ENCODE peak calls at places on chromosomes 1 and 21, in eight cellular contexts. L is left ventricle myocardium inferior, A is endothelial cell, C is NCI-H1105 treated with DMSO at 0.1 percent for 48 hours, Y is stomach, F is lower leg skin, U is bronchial epithelial cell, J is A549. V is an unnamed sample.

GRCh38 chr21:28444567-28444966 is 548.1 kb downstream of the LTN1 start:
- DNase-seq in L (no peak), A (no peak), C (no peak), Y (no peak), F (no peak), U (no peak), J (no peak), V (no peak)

GRCh38 chr1:35707253-35708178 is 11.2 kb downstream of the C1orf216 start:
- DNase-seq in L (peak; percentile 15), A (peak; percentile 44), C (peak; percentile 79), Y (peak; percentile 29), F (no peak), U (no peak), J (no peak), V (no peak)

GRCh38 chr1:55916480-55916879 is 662.9 kb downstream of the PLPP3 start:
- DNase-seq in L (no peak), A (no peak), C (no peak), Y (no peak), F (no peak), U (peak; percentile 76), J (peak; percentile 1), V (no peak)

GRCh38 chr1:202143011-202143767 is 1.3 kb downstream of the ARL8A start:
- DNase-seq in L (peak; percentile 37), A (no peak), C (no peak), Y (no peak), F (no peak), U (no peak), J (no peak), V (no peak)

GRCh38 chr1:224092111-224092510 is 21.8 kb upstream of the FBXO28 start:
- DNase-seq in L (no peak), A (no peak), C (no peak), Y (no peak), F (no peak), U (no peak), J (no peak), V (no peak)

GRCh38 chr1:2347907-2348306 is 43.4 kb downstream of the MORN1 start:
- DNase-seq in L (no peak), A (no peak), C (no peak), Y (no peak), F (no peak), U (no peak), J (no peak), V (no peak)

GRCh38 chr1:15501208-15502032 is 22.6 kb downstream of the CASP9 start:
- DNase-seq in L (peak; percentile 52), A (peak; percentile 80), C (peak; percentile 60), Y (peak; percentile 79), F (peak; percentile 22), U (peak; percentile 47), J (peak; percentile 60), V (peak; percentile 5)

GRCh38 chr1:35555601-35556477 is 1.4 kb downstream of the KIAA0319L start:
- DNase-seq in L (no peak), A (no peak), C (peak; percentile 78), Y (no peak), F (no peak), U (peak; percentile 99), J (peak; percentile 31), V (peak; percentile 87)

GRCh38 chr1:240306673-240307072 is 215.0 kb downstream of the FMN2 start:
- DNase-seq in L (no peak), A (no peak), C (no peak), Y (no peak), F (no peak), U (no peak), J (no peak), V (no peak)

GRCh38 chr1:171984262-171984661 is 143.0 kb downstream of the DNM3 start:
- DNase-seq in L (peak; percentile 22), A (no peak), C (no peak), Y (no peak), F (no peak), U (no peak), J (no peak), V (no peak)

GRCh38 chr1:89332461-89332860 is 31.4 kb upstream of the GBP6 start:
- DNase-seq in L (no peak), A (no peak), C (no peak), Y (no peak), F (no peak), U (no peak), J (no peak), V (no peak)

GRCh38 chr1:73701816-73702215 is 496.2 kb downstream of the LRRIQ3 start:
- DNase-seq in L (no peak), A (no peak), C (no peak), Y (no peak), F (no peak), U (no peak), J (no peak), V (no peak)

GRCh38 chr1:114719424-114719787 is 2.8 kb upstream of the NRAS start:
- DNase-seq in L (no peak), A (no peak), C (no peak), Y (no peak), F (no peak), U (peak; percentile 53), J (no peak), V (no peak)